ENCODE peak calls at places on chromosomes 13 and 19, in seven cellular contexts. W, F, A, X, L, J and O are unnamed samples.

GRCh38 chr13:43221611-43222010 is 198.2 kb downstream of the DNAJC15 start:
- DNase-seq in W (no peak), F (no peak), A (no peak), X (no peak), L (no peak), J (no peak), O (no peak)

GRCh38 chr13:41306271-41307150 is 4.6 kb upstream of the NAA16 start:
- DNase-seq in W (no peak), F (no peak), A (no peak), X (no peak), L (no peak), J (no peak), O (no peak)

GRCh38 chr13:86856996-86857395 is 814.2 kb upstream of the SLITRK5 start:
- DNase-seq in W (no peak), F (no peak), A (no peak), X (no peak), L (no peak), J (no peak), O (no peak)

GRCh38 chr19:41627966-41628675 is 1.2 kb upstream of the CEACAM4 start:
- DNase-seq in W (no peak), F (no peak), A (no peak), X (no peak), L (no peak), J (no peak), O (no peak)

GRCh38 chr13:25733061-25733491 is 318.7 kb downstream of the SHISA2 start:
- DNase-seq in W (no peak), F (no peak), A (no peak), X (no peak), L (no peak), J (no peak), O (no peak)

GRCh38 chr13:34357435-34358232 is 539.7 kb downstream of the RFC3 start:
- DNase-seq in W (peak; percentile 17), F (no peak), A (no peak), X (no peak), L (no peak), J (no peak), O (no peak)

GRCh38 chr13:76991432-76991795 is 467 bp upstream of the CLN5 start:
- DNase-seq in W (no peak), F (no peak), A (no peak), X (peak; percentile 80), L (peak; percentile 48), J (peak; percentile 61), O (peak; percentile 43)

GRCh38 chr13:49341941-49342340 is 94.2 kb downstream of the CDADC1 start:
- DNase-seq in W (no peak), F (no peak), A (no peak), X (no peak), L (no peak), J (no peak), O (no peak)

GRCh38 chr19:49210901-49211451 is 53.4 kb downstream of the TRPM4 start:
- DNase-seq in W (no peak), F (no peak), A (no peak), X (no peak), L (no peak), J (no peak), O (no peak)

GRCh38 chr13:99548448-99548847 is 47.2 kb downstream of the TM9SF2 start:
- DNase-seq in W (peak; percentile 39), F (peak; percentile 14), A (no peak), X (no peak), L (no peak), J (no peak), O (no peak)

GRCh38 chr13:49308977-49309408 is 61.3 kb downstream of the CDADC1 start:
- DNase-seq in W (no peak), F (no peak), A (no peak), X (no peak), L (no peak), J (no peak), O (no peak)

GRCh38 chr19:38375748-38376147 is 1.4 kb downstream of the PSMD8 start:
- DNase-seq in W (no peak), F (no peak), A (no peak), X (no peak), L (no peak), J (no peak), O (no peak)

GRCh38 chr19:18091217-18091608 is 4.5 kb upstream of the IL12RB1 start:
- DNase-seq in W (peak; percentile 63), F (peak; percentile 67), A (no peak), X (peak; percentile 86), L (peak; percentile 63), J (peak; percentile 64), O (peak; percentile 81)

GRCh38 chr19:43562698-43563241 is 12.6 kb downstream of the XRCC1 start:
- DNase-seq in W (peak; percentile 74), F (peak; percentile 99), A (no peak), X (peak; percentile 71), L (peak; percentile 69), J (peak; percentile 32), O (peak; percentile 57)

GRCh38 chr13:34300559-34300958 is 482.6 kb downstream of the RFC3 start:
- DNase-seq in W (no peak), F (no peak), A (no peak), X (no peak), L (no peak), J (no peak), O (no peak)

GRCh38 chr19:11421607-11422098 is 2.5 kb upstream of the RGL3 start:
- DNase-seq in W (no peak), F (no peak), A (no peak), X (peak; percentile 65), L (peak; percentile 82), J (peak; percentile 21), O (peak; percentile 39)

GRCh38 chr13:32026619-32027018 is 5.0 kb upstream of the FRY start:
- DNase-seq in W (no peak), F (no peak), A (no peak), X (no peak), L (no peak), J (no peak), O (no peak)

GRCh38 chr13:109481046-109481445 is 305.3 kb downstream of the IRS2 start:
- DNase-seq in W (no peak), F (no peak), A (no peak), X (no peak), L (no peak), J (no peak), O (no peak)

GRCh38 chr19:45607071-45608029 is 5.3 kb upstream of the GPR4 start:
- DNase-seq in W (peak; percentile 65), F (no peak), A (peak; percentile 9), X (peak; percentile 58), L (peak; percentile 44), J (peak; percentile 15), O (peak; percentile 31)

GRCh38 chr13:20182231-20182846 is 10.4 kb downstream of the GJB2 start:
- DNase-seq in W (peak; percentile 82), F (peak; percentile 68), A (peak; percentile 64), X (peak; percentile 60), L (peak; percentile 75), J (no peak), O (peak; percentile 37)

GRCh38 chr19:43690890-43691289 is 20.9 kb upstream of the PLAUR start:
- DNase-seq in W (no peak), F (no peak), A (no peak), X (no peak), L (no peak), J (no peak), O (no peak)

GRCh38 chr19:10193666-10194499 is 870 bp downstream of the DNMT1 start:
- DNase-seq in W (peak; percentile 7), F (no peak), A (no peak), X (no peak), L (peak; percentile 18), J (no peak), O (peak; percentile 41)

GRCh38 chr13:59450218-59450617 is 713.5 kb downstream of the DIAPH3 start:
- DNase-seq in W (no peak), F (no peak), A (no peak), X (no peak), L (no peak), J (no peak), O (no peak)

GRCh38 chr13:75217949-75218348 is 264.0 kb downstream of the TBC1D4 start:
- DNase-seq in W (no peak), F (no peak), A (no peak), X (no peak), L (no peak), J (no peak), O (no peak)

GRCh38 chr19:30792561-30793505 is 420.6 kb downstream of the ZNF536 start:
- DNase-seq in W (no peak), F (no peak), A (no peak), X (no peak), L (no peak), J (no peak), O (no peak)

GRCh38 chr13:97627566-97627965 is 193.6 kb downstream of the RAP2A start:
- DNase-seq in W (peak; percentile 28), F (no peak), A (peak; percentile 13), X (no peak), L (no peak), J (no peak), O (no peak)

GRCh38 chr19:4814625-4815425 is 16.7 kb downstream of the TICAM1 start:
- DNase-seq in W (no peak), F (no peak), A (no peak), X (no peak), L (no peak), J (no peak), O (no peak)

GRCh38 chr19:39171479-39172465 is 25.0 kb upstream of the NCCRP1 start:
- DNase-seq in W (no peak), F (no peak), A (no peak), X (no peak), L (no peak), J (no peak), O (no peak)

GRCh38 chr13:44573790-44574465 is 2.2 kb downstream of the TSC22D1 start:
- DNase-seq in W (no peak), F (peak; percentile 26), A (no peak), X (peak; percentile 20), L (peak; percentile 12), J (no peak), O (no peak)

GRCh38 chr13:112069063-112069726 is 2.2 kb downstream of the SOX1 start:
- DNase-seq in W (no peak), F (no peak), A (no peak), X (no peak), L (no peak), J (no peak), O (no peak)

GRCh38 chr13:20719783-20720182 is 16.3 kb downstream of the IL17D start:
- DNase-seq in W (no peak), F (no peak), A (no peak), X (no peak), L (no peak), J (no peak), O (no peak)

GRCh38 chr19:54739587-54740497 is 1.5 kb downstream of the KIR2DL3 start:
- DNase-seq in W (no peak), F (no peak), A (no peak), X (no peak), L (no peak), J (no peak), O (no peak)